ENCODE peak calls at places on chromosomes 7 and 10, in seven cellular contexts. P is spleen, Y is colonic mucosa, S is RWPE1, O is AG10803, Z is brain microvascular endothelial cell, F is mammary epithelial cell. J is an unnamed sample.

GRCh38 chr7:52355059-52355458 is 680.4 kb upstream of the POM121L12 start:
- DNase-seq in P (no peak), O (no peak), Z (no peak), Y (no peak), F (no peak), S (peak), J (no peak)

GRCh38 chr10:109904397-109904796 is 18.9 kb downstream of the XPNPEP1 start:
- DNase-seq in P (no peak), S (no peak), F (no peak), Z (no peak), O (no peak), Y (no peak), J (no peak)

GRCh38 chr7:106068986-106069385 is 43.1 kb downstream of the SYPL1 start:
- DNase-seq in F (peak), P (no peak), Y (no peak), Z (no peak), S (no peak), O (peak), J (no peak)

GRCh38 chr10:124993728-124994451 is 52.0 kb downstream of the ZRANB1 start:
- DNase-seq in Z (no peak), O (no peak), F (no peak), Y (no peak), P (peak), S (no peak), J (peak)

GRCh38 chr10:113539789-113540188 is 13.1 kb upstream of the HABP2 start:
- DNase-seq in Y (no peak), F (peak), S (peak), O (peak), Z (peak), P (no peak), J (no peak)

GRCh38 chr7:6015917-6016652 is 7.0 kb downstream of the AIMP2 start:
- DNase-seq in Z (peak), P (no peak), S (peak), Y (no peak), O (peak), F (peak), J (no peak)

GRCh38 chr10:2367083-2367482 is 629.8 kb upstream of the ADARB2 start:
- DNase-seq in Y (no peak), F (no peak), S (no peak), P (no peak), O (no peak), Z (no peak), J (no peak)

GRCh38 chr10:45495438-45496152 is 121.6 kb downstream of the ALOX5 start:
- DNase-seq in O (no peak), P (no peak), Z (no peak), Y (no peak), S (no peak), F (peak), J (no peak)

GRCh38 chr7:16755397-16755796 is 1.8 kb downstream of the TSPAN13 start:
- DNase-seq in Z (no peak), S (no peak), P (no peak), Y (no peak), O (peak), F (no peak), J (no peak)

GRCh38 chr10:106612381-106612780 is 552.1 kb downstream of the SORCS1 start:
- DNase-seq in S (no peak), Z (no peak), Y (no peak), O (no peak), P (no peak), F (no peak), J (no peak)

GRCh38 chr10:43202657-43203490 is 64.0 kb downstream of the RASGEF1A start:
- DNase-seq in Z (no peak), O (no peak), F (no peak), S (peak), Y (peak), P (peak), J (peak)

GRCh38 chr10:31424473-31424872 is 105.5 kb downstream of the ZEB1 start:
- DNase-seq in Z (no peak), P (no peak), Y (no peak), O (no peak), S (no peak), F (no peak), J (no peak)
- TF ChIP-seq CTCF in Z (no peak), P (no peak), Y (no peak), O (no peak), S (no peak), F (no peak), J (no peak)

DNA sequence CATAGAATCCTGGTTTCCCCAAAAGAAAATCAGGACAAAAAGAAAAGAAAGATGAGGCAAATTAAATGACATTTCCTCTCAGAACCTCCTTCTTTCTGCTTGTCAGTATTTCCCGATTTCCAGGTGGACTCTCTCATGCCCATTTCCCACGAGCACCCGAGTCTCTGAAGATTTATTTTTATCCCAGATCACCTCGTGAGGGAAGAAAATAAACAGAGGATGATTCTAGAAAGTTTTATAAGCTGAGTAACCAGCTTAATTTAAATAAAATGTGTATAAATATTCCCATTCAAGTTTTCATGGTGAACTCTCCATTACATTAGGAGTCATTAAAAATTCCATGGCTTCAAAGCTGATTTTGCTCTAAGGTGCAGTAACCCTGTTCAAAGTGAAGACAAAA is 521.4 kb upstream of the LRRN3 start:
- DNase-seq in O (no peak), Y (no peak), Z (no peak), F (no peak), P (no peak), S (no peak), J (no peak)
- TF ChIP-seq CTCF in O (no peak), Y (no peak), Z (no peak), F (no peak), P (no peak), S (no peak), J (no peak)

GRCh38 chr7:151871904-151872303 is 5.0 kb downstream of the PRKAG2 start:
- DNase-seq in Z (no peak), F (no peak), Y (no peak), S (no peak), O (no peak), P (peak), J (no peak)
- TF ChIP-seq CTCF in Z (peak), F (no peak), Y (no peak), S (no peak), O (peak), P (no peak), J (no peak)

DNA sequence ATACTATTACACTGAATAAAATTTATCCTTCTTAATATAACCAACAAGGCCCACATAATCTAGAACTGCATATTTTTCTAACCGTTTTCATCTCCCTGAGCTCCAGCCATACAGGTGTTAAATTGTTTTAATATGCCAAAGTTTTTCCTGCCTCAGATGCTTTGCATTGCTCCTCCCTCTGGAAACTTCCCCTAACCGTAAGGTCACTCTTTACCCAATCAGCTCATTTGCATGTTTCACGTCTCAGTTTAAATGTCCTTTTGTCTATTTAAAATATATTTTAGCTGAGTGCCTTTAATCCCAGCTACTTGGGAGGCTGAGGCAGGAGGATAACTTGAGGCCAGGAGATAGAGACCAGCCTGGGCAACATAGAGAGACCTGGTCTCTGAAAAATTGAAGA is 228.5 kb downstream of the ADK start:
- DNase-seq in P (no peak), S (no peak), O (no peak), F (no peak), Y (no peak), Z (no peak), J (no peak)
- TF ChIP-seq CTCF in P (no peak), S (no peak), O (no peak), F (no peak), Y (no peak), Z (no peak), J (no peak)

DNA sequence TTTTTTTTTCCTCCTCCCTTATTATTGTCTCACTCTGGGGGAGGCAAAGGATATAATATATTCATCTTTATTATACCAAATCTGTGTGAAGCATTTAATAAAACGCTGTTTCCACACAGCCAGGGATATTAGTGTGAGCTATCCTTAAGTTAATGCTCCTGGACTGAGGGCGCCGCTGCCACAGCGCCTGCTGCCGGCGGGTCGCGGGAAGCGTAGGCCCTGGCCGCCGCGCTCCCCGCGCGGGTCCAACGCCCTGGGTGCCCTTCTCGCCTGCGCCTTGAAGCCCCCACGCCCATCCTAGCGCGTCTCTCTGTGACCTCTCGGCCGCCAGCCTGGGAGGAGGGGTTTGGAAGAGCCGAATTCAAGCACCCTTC is 9.5 kb upstream of the LBX1 start:
- DNase-seq in S (no peak), Y (no peak), O (no peak), Z (no peak), F (no peak), P (no peak), J (no peak)
- TF ChIP-seq CTCF in S (peak), Y (peak), O (peak), Z (peak), F (peak), P (peak), J (peak)

GRCh38 chr10:24254180-24254579 is 45.2 kb downstream of the KIAA1217 start:
- DNase-seq in P (no peak), Y (no peak), F (peak), O (peak), S (no peak), Z (no peak), J (no peak)

GRCh38 chr10:24247841-24248240 is 38.9 kb downstream of the KIAA1217 start:
- DNase-seq in Y (no peak), O (no peak), P (no peak), S (no peak), Z (no peak), F (no peak), J (no peak)

GRCh38 chr10:24251547-24251946 is 42.6 kb downstream of the KIAA1217 start:
- DNase-seq in Z (no peak), P (no peak), O (no peak), F (peak), S (no peak), Y (no peak), J (no peak)

GRCh38 chr10:24246365-24246764 is 37.4 kb downstream of the KIAA1217 start:
- DNase-seq in S (no peak), Y (no peak), Z (no peak), P (no peak), O (no peak), F (no peak), J (no peak)

DNA sequence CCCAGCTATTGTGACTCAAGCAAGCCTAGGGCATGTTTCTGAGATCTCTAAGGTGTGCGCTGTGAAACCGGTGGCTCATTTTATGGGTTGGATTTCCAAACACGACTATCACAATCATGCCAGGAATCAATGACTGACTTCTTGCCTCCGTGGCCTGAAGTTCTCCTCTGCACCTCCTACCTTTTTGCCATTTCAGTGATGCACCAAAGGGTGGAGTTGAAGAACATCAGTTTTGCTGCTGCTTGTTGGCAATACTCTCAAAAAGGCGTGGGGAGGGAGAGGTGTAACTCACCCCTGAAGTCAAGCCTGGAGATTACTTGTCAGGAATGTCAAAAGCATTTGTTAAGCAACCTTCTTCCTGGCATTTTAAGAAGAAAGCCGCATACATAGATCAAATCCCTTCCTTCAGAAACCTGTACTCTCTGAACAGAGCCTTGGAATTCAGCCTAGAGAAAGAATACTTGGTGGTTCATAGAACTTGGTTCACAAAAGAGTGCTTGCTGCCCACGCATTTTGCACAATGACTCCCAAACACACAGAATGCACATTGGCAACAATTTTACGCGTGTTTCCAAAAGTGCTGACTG is 41.0 kb downstream of the KIAA1217 start:
- DNase-seq in F (peak), Z (no peak), Y (no peak), O (peak), S (peak), P (no peak), J (no peak)
- TF ChIP-seq CTCF in F (no peak), Z (no peak), Y (no peak), O (no peak), S (no peak), P (no peak), J (no peak)

GRCh38 chr10:68603766-68604165 is 43.6 kb downstream of the TET1 start:
- DNase-seq in O (no peak), P (no peak), F (no peak), S (no peak), Z (no peak), Y (no peak), J (no peak)
- TF ChIP-seq CTCF in O (no peak), P (no peak), F (no peak), S (no peak), Z (no peak), Y (no peak), J (no peak)

DNA sequence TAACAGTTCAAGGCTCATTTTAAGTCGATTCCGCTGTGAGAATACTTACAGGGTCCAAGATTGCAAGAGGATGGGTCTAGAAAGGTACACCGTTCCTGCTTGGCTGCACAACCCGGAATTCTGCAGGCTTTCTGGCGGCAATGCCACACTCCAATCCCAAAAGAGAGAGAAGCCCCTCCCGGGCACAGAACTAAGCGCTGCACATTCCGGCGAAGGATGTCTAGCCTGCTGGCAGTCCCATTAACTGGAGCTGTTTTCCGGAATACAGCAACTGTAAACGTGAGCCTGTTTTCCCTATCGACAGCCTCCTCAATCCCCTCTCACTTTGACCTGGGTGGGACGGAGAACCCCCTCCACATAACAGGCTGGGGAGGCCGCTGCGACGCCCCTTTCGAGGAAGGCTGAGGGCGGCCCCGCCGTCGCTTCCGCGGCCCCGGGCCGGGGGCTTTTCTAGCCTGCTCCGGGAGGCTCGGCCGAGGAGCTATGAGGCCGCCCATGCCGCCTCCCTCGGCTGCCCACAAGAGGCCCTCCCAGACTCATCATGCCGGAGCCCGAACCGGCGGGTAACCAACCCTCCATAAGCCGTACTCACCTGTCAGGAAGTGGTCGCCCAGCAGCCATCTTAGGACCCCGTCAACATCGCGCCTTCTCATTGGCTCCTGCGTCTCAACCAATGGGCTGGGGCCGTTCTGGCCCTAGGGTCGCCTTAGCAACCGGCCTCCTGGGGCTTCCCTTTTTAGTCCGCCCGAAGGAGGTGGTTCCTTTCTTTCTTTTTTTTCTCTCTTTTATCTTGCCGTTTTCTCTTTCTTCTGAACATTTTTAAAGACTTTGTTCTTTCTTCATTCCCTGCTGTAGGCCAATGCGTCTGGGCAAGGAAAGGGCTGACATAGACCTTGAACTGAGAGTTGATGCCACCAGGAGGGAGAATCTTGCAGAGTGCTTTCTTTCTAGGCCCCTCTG is at the start of gene FAM204A:
- DNase-seq in Z (peak), O (peak), Y (peak), P (peak), F (peak), S (peak), J (peak)
- TF ChIP-seq CTCF in Z (no peak), O (no peak), Y (no peak), P (no peak), F (no peak), S (no peak), J (no peak)